ENCODE peak calls at places on chromosome 15, in ten cellular contexts. I is GM12865, U is transverse colon, B is astrocyte of the cerebellum, L is mesothelial cell of epicardium, W is kidney, G is AG09309, Q is fibroblast of pulmonary artery, V is fibroblast of lung, T is LNCaP clone FGC. C is an unnamed sample.

GRCh38 chr15:70142322-70143191 is 44.8 kb upstream of the TLE3 start:
- DNase-seq in U (no peak), W (no peak), Q (peak; percentile 92), T (no peak), I (peak; percentile 20), L (peak; percentile 79), V (peak; percentile 89), B (no peak), G (no peak), C (no peak)

GRCh38 chr15:42371125-42371524 is 11.8 kb downstream of the CAPN3 start:
- DNase-seq in W (no peak), L (no peak), G (no peak), B (no peak), T (no peak), U (no peak), V (peak; percentile 23), Q (peak; percentile 53), I (no peak), C (no peak)

GRCh38 chr15:22949074-22949547 is 31.1 kb downstream of the CYFIP1 start:
- DNase-seq in B (no peak), V (peak; percentile 59), U (peak; percentile 33), I (peak; percentile 55), W (peak; percentile 82), T (peak; percentile 21), L (no peak), Q (peak; percentile 81), G (no peak), C (no peak)

GRCh38 chr15:55289573-55290360 is at the start of gene RAB27A:
- DNase-seq in Q (peak; percentile 62), W (peak; percentile 91), G (no peak), V (peak; percentile 48), B (no peak), L (peak; percentile 74), T (no peak), I (peak; percentile 76), U (peak; percentile 84), C (no peak)

GRCh38 chr15:33963831-33964664 is 4.2 kb upstream of the CHRM5 start:
- DNase-seq in Q (peak; percentile 70), T (no peak), U (no peak), W (no peak), G (no peak), B (peak; percentile 8), V (peak; percentile 56), I (peak; percentile 56), L (no peak), C (no peak)

GRCh38 chr15:73171711-73172110 is 119.4 kb downstream of the NEO1 start:
- DNase-seq in Q (no peak), T (no peak), B (no peak), L (no peak), W (no peak), U (no peak), I (no peak), G (no peak), V (no peak), C (no peak)

GRCh38 chr15:63970723-63971426 is 75.4 kb downstream of the DAPK2 start:
- DNase-seq in G (no peak), V (no peak), W (no peak), L (no peak), I (peak; percentile 94), T (no peak), U (no peak), Q (no peak), B (no peak), C (no peak)

GRCh38 chr15:65416845-65417416 is 5.8 kb downstream of the IGDCC4 start:
- DNase-seq in G (no peak), W (peak; percentile 24), V (peak; percentile 56), Q (no peak), B (no peak), L (no peak), U (no peak), I (no peak), T (no peak), C (peak; percentile 12)

GRCh38 chr15:33108518-33108917 is 86.0 kb downstream of the FMN1 start:
- DNase-seq in G (no peak), U (no peak), T (no peak), L (no peak), V (no peak), B (no peak), Q (no peak), I (no peak), W (no peak), C (no peak)

GRCh38 chr15:56307180-56307579 is 58.0 kb upstream of the TEX9 start:
- DNase-seq in Q (no peak), L (no peak), V (no peak), I (no peak), B (no peak), T (no peak), G (no peak), U (no peak), W (no peak), C (no peak)

GRCh38 chr15:63003836-63004610 is 38.5 kb upstream of the TPM1 start:
- DNase-seq in V (no peak), W (no peak), G (no peak), U (no peak), Q (no peak), B (no peak), L (no peak), I (no peak), T (no peak), C (no peak)

GRCh38 chr15:50330921-50331320 is 24.1 kb downstream of the GABPB1 start:
- DNase-seq in U (no peak), G (no peak), W (no peak), B (no peak), I (peak; percentile 55), L (no peak), T (no peak), V (no peak), Q (peak; percentile 20), C (no peak)

GRCh38 chr15:81777546-81777945 is 268.3 kb downstream of the MEX3B start:
- DNase-seq in B (no peak), G (no peak), L (no peak), I (no peak), U (no peak), V (no peak), W (no peak), T (no peak), Q (no peak), C (no peak)

GRCh38 chr15:70096215-70096974 is 1.3 kb downstream of the TLE3 start:
- DNase-seq in V (peak; percentile 55), W (peak; percentile 86), T (no peak), U (peak; percentile 61), Q (peak; percentile 51), I (peak; percentile 43), L (peak; percentile 67), G (no peak), B (no peak), C (peak; percentile 88)

GRCh38 chr15:44788748-44789147 is 52.4 kb downstream of the TRIM69 start:
- DNase-seq in G (no peak), B (no peak), Q (no peak), W (no peak), I (no peak), L (no peak), V (no peak), U (no peak), T (no peak), C (no peak)

GRCh38 chr15:28912422-28912821 is 26.6 kb downstream of the APBA2 start:
- DNase-seq in T (no peak), L (no peak), V (no peak), U (no peak), I (no peak), Q (peak; percentile 16), B (no peak), W (no peak), G (no peak), C (peak; percentile 36)

GRCh38 chr15:63135281-63135680 is 13.6 kb downstream of the LACTB start:
- DNase-seq in L (no peak), Q (peak; percentile 49), G (no peak), U (no peak), T (no peak), V (peak; percentile 73), B (no peak), W (no peak), I (no peak), C (no peak)

GRCh38 chr15:92899910-92900711 is at the start of gene CHD2:
- DNase-seq in I (peak; percentile 93), T (peak; percentile 79), L (peak; percentile 60), Q (peak; percentile 87), U (peak; percentile 86), V (peak; percentile 90), W (no peak), B (peak; percentile 78), G (peak; percentile 48), C (no peak)
- TF ChIP-seq CTCF in I (no peak), T (no peak), L (no peak), Q (no peak), U (no peak), V (no peak), W (no peak), B (no peak), G (no peak), C (peak; percentile 9)

DNA sequence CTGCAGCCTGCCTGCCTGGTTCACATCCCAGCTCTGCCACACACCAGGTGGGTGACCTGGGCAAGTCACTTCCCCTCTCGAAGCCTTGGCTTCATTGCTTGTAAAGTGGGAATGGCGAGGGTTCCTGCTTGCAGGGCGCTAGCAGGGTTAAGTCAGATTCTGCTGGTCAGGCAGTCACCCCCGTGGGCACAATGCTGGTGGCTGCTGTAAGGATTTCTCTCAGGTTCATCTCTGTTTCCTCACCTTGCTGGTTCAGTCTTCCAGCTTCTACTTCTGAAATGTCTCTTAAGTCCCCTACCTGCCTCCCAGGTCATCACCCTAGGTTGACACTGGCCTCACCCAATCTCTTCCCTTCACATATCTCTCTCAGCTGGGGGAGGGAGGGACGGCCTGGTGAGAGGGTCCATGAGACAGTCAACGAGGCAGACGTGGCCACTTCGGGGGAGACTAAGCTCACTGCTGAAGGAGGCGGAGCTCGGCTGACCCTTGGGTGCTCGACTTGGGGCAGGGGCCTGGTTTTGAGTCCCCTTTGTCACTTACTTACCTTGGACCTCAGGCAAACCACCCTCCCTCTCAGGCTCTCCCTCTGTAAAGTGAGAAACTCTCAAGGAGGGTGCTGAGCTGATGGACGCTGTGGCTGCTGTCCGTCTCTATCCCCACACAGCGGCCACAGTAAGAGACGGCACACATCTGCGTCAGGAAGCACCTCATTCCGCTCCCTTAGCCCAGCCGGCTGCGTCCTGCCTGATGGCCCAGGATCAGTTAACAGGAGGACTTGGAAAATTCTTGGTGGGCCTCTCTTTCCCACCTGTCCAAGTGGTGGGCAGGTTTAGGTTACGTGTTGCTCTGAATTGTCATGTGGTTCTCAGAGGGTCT is 11.4 kb downstream of the CTSH start:
- DNase-seq in G (no peak), W (peak; percentile 73), Q (no peak), V (no peak), U (no peak), L (no peak), T (no peak), I (no peak), B (no peak), C (peak; percentile 78)
- TF ChIP-seq CTCF in G (no peak), W (no peak), Q (no peak), V (no peak), U (no peak), L (no peak), T (peak; percentile 11), I (no peak), B (no peak), C (no peak)

GRCh38 chr15:48963524-48964113 is at the start of gene SHC4:
- DNase-seq in V (peak; percentile 90), T (peak; percentile 89), W (peak; percentile 82), I (peak; percentile 53), Q (peak; percentile 88), U (peak; percentile 34), G (peak; percentile 51), B (peak; percentile 65), L (peak; percentile 71), C (no peak)
- TF ChIP-seq CTCF in V (peak; percentile 21), T (peak; percentile 48), W (no peak), I (no peak), Q (peak; percentile 40), U (no peak), G (peak; percentile 36), B (peak; percentile 40), L (no peak), C (peak; percentile 76)

GRCh38 chr15:80660114-80660513 is 35.0 kb upstream of the ABHD17C start:
- DNase-seq in W (no peak), U (peak; percentile 51), L (peak; percentile 40), B (peak; percentile 3), V (peak; percentile 22), I (no peak), Q (peak; percentile 67), G (no peak), T (no peak), C (no peak)
- TF ChIP-seq CTCF in W (no peak), U (peak; percentile 76), L (no peak), B (peak; percentile 59), V (peak; percentile 33), I (no peak), Q (peak; percentile 70), G (peak; percentile 74), T (peak; percentile 58), C (peak; percentile 71)